ENCODE peak calls at places on chromosomes 3 and 15, in four cellular contexts. N, R, L and S are unnamed samples.

GRCh38 chr3:4994823-4995499 is 15.7 kb downstream of the BHLHE40 start:
- DNase-seq in N (peak; percentile 82), R (no peak), L (peak; percentile 77), S (no peak)

GRCh38 chr3:128133273-128133883 is 9.8 kb upstream of the RUVBL1 start:
- DNase-seq in N (peak; percentile 83), R (peak; percentile 40), L (no peak), S (no peak)

GRCh38 chr3:11455977-11456376 is 183.8 kb downstream of the ATG7 start:
- DNase-seq in N (peak; percentile 88), R (no peak), L (no peak), S (no peak)

GRCh38 chr3:15654891-15655290 is 53.3 kb downstream of the BTD start:
- DNase-seq in N (no peak), R (no peak), L (no peak), S (no peak)

GRCh38 chr3:187836848-187837770 is 91.8 kb upstream of the BCL6 start:
- DNase-seq in N (no peak), R (no peak), L (no peak), S (peak; percentile 38)

GRCh38 chr15:71790081-71790480 is 20.3 kb upstream of the NR2E3 start:
- DNase-seq in N (no peak), R (no peak), L (no peak), S (no peak)

GRCh38 chr3:37668431-37668830 is 193.2 kb upstream of the CTDSPL start:
- DNase-seq in N (peak; percentile 3), R (no peak), L (peak; percentile 46), S (no peak)

GRCh38 chr3:40499952-40500351 is 5.9 kb upstream of the ZNF620 start:
- DNase-seq in N (no peak), R (no peak), L (no peak), S (no peak)

GRCh38 chr3:134563614-134564013 is 77.8 kb downstream of the CEP63 start:
- DNase-seq in N (no peak), R (no peak), L (no peak), S (no peak)

DNA sequence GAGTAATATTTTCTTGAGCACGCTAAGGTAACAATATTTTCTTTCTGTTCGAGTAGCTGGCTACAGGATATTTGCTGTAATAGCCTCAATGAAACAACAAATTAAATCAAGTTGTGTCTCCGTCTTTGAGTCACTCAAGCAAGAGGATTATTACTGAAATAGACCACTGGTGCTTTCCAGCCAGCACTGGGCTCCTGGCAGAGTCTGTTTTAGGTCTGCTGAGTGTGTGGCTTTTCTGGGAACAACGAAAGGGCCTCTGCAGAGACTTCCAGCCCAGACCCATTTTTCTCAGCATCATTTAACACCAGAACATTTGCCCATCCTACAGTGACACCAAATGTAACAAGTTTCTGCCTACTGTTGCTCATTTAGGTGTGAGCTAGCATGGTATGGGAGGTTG is 652.9 kb downstream of the MAGI1 start:
- DNase-seq in N (no peak), R (no peak), L (no peak), S (no peak)
- H3K4me3 ChIP-seq in N (no peak overlapping the region), R (no peak overlapping the region), L (no peak overlapping the region), S (no peak overlapping the region)

DNA sequence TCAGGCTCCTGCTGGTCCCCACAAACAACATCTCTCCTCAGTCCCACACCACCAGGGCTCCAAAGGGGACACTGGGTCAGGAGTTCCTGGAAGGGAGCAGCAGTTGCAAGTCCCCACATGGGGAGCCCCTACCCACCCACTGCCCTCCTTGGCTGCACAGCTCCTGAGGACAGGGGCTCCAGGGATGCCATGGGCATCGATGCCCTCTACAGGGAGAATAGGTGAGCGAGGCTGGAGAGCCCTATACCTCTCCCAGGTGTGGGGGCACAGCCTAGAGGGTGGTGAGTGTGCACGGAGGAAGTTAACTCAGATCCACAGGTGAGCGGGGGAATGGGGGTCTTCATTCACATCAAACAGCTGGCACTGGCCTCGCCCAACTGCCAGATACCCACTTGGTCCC is 141.2 kb upstream of the LINGO1 start:
- DNase-seq in N (no peak), R (no peak), L (no peak), S (no peak)
- TF ChIP-seq CTCF in N (no peak), R (no peak), L (no peak), S (no peak)

GRCh38 chr15:60408438-60409105 is 10.8 kb upstream of the ANXA2 start:
- DNase-seq in N (peak; percentile 86), R (no peak), L (no peak), S (no peak)
- H3K4me3 ChIP-seq in N (no peak overlapping the region), R (no peak overlapping the region), L (no peak overlapping the region), S (no peak overlapping the region)

DNA sequence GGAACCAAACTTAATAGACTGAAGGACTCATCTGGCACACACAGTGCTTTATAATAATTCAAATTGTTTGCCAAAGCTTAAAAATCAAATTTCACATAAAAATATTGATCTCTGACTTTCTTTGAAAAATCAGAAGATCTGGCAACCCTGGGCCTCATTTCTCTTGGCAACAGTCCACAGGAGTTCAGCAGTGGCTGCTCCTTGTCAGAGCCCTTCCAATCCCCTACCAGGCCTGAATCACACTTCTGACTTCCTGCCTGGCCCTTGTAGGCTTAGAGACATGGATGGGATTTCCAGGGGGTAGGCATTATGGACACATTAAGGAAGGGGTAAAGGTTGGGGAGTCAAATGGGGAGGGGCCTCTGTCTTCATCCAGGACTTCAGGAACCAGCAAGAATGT is 55.5 kb downstream of the PLS1 start:
- DNase-seq in N (no peak), R (no peak), L (no peak), S (no peak)
- TF ChIP-seq CTCF in N (no peak), R (no peak), L (no peak), S (no peak)

DNA sequence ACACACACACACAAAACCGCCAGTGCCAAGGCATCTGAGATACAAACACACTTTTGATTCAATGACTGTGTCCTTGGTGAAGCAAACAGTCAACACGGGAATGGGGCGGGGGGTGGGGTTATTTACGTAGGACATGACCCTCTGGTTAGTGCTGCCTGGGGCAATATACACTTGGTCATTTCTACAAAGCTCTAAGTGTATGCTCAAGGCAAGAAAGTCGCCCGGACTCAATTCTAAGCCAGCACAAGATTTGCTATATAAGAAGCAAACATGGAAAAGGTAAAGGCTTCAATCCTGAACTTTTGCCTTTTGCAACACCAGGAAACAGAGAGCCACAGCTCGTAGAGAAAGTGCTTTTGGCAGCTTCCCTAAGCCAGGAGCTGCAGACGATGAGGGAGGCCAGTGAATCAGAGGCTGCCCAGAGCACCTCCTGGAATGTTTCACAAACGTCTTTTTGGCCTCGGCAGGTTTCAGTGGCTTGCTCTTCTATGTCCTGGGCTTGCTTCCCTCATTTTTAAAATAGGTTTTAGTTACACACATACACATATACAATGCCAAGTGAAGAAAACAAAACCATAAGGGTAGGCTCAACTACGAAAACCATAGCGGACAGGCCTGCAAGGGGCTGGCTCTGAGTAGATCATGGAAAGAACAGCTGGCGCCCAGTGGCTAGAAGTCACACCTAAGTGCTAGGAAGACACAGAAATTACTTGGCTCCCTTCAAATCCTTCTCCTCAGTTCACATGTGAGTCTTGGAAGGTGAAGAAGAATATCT is 73.6 kb downstream of the TM4SF4 start:
- DNase-seq in N (peak; percentile 92), R (no peak), L (no peak), S (peak; percentile 95)
- H3K4me3 ChIP-seq in N (peak overlapping the region; percentile 3), R (no peak overlapping the region), L (no peak overlapping the region), S (no peak overlapping the region)

GRCh38 chr3:25113891-25114290 is 314.2 kb upstream of the RARB start:
- DNase-seq in N (no peak), R (no peak), L (no peak), S (no peak)
- TF ChIP-seq CTCF in N (no peak), R (no peak), L (no peak), S (no peak)